ENCODE peak calls at places on chromosomes 1 and 21, in five cellular contexts. C is HepG2, R is A549, W is GM12878, B is K562. O is an unnamed sample.
A peak's percentile ranks its signal among the peaks of the same experiment; 100 is the strongest.

GRCh38 chr1:9728451-9729295 is 77.1 kb downstream of the PIK3CD start:
- DNase-seq in C (no peak), R (no peak), W (no peak), B (no peak), O (no peak)

GRCh38 chr1:39410915-39411436 is 80.5 kb upstream of the BMP8A start:
- DNase-seq in C (peak; percentile 84), R (peak; percentile 74), W (no peak), B (peak; percentile 90), O (peak; percentile 48)

GRCh38 chr1:96306809-96307208 is 414.8 kb upstream of the PTBP2 start:
- DNase-seq in C (no peak), R (no peak), W (no peak), B (no peak), O (no peak)

GRCh38 chr1:97947751-97948150 is 26.9 kb upstream of the DPYD start:
- DNase-seq in C (no peak), R (no peak), W (no peak), B (no peak), O (no peak)

GRCh38 chr1:60963167-60963909 is 119.0 kb upstream of the NFIA start:
- DNase-seq in C (no peak), R (no peak), W (no peak), B (no peak), O (no peak)

GRCh38 chr1:172308148-172308547 is 112.3 kb upstream of the C1orf105 start:
- DNase-seq in C (no peak), R (no peak), W (no peak), B (no peak), O (no peak)

GRCh38 chr21:33212159-33212851 is 17.4 kb upstream of the IFNAR2 start:
- DNase-seq in C (no peak), R (no peak), W (no peak), B (peak; percentile 83), O (no peak)

GRCh38 chr1:233662503-233663105 is 48.7 kb downstream of the KCNK1 start:
- DNase-seq in C (no peak), R (no peak), W (no peak), B (no peak), O (no peak)

GRCh38 chr1:21524686-21525339 is 15.6 kb downstream of the ALPL start:
- DNase-seq in C (no peak), R (no peak), W (no peak), B (no peak), O (no peak)

GRCh38 chr1:169884616-169885015 is 9.1 kb downstream of the SCYL3 start:
- DNase-seq in C (no peak), R (no peak), W (no peak), B (no peak), O (no peak)

GRCh38 chr1:161379071-161379470 is 11.4 kb upstream of the CFAP126 start:
- DNase-seq in C (no peak), R (no peak), W (no peak), B (no peak), O (no peak)

GRCh38 chr1:167305705-167306277 is 85.1 kb downstream of the POU2F1 start:
- DNase-seq in C (no peak), R (no peak), W (no peak), B (no peak), O (no peak)

GRCh38 chr1:36006941-36007500 is 76.1 kb downstream of the AGO3 start:
- DNase-seq in C (no peak), R (no peak), W (no peak), B (no peak), O (no peak)

GRCh38 chr1:2046225-2046917 is 3.8 kb upstream of the PRKCZ start:
- DNase-seq in C (peak; percentile 72), R (peak; percentile 64), W (no peak), B (peak; percentile 83), O (peak; percentile 91)

GRCh38 chr1:96236156-96236739 is 485.3 kb upstream of the PTBP2 start:
- DNase-seq in C (peak; percentile 10), R (peak; percentile 51), W (no peak), B (peak; percentile 9), O (peak; percentile 14)

GRCh38 chr21:16302851-16303282 is 573.1 kb downstream of the USP25 start:
- DNase-seq in C (no peak), R (peak; percentile 53), W (no peak), B (no peak), O (no peak)

GRCh38 chr1:151158311-151158710 is 1.9 kb downstream of the TNFAIP8L2 start:
- DNase-seq in C (no peak), R (no peak), W (no peak), B (no peak), O (no peak)

GRCh38 chr1:107963601-107964396 is 1.2 kb downstream of the VAV3 start:
- DNase-seq in C (no peak), R (no peak), W (peak; percentile 62), B (no peak), O (peak; percentile 37)

GRCh38 chr1:21568809-21569385 is 59.7 kb downstream of the ALPL start:
- DNase-seq in C (no peak), R (no peak), W (no peak), B (no peak), O (no peak)

GRCh38 chr21:46424621-46425020 is 34.1 kb upstream of the DIP2A start:
- DNase-seq in C (no peak), R (no peak), W (no peak), B (no peak), O (no peak)
- TF ChIP-seq ESRRA in C (no peak), R (no peak), W (no peak), B (no peak), O (no peak)

DNA sequence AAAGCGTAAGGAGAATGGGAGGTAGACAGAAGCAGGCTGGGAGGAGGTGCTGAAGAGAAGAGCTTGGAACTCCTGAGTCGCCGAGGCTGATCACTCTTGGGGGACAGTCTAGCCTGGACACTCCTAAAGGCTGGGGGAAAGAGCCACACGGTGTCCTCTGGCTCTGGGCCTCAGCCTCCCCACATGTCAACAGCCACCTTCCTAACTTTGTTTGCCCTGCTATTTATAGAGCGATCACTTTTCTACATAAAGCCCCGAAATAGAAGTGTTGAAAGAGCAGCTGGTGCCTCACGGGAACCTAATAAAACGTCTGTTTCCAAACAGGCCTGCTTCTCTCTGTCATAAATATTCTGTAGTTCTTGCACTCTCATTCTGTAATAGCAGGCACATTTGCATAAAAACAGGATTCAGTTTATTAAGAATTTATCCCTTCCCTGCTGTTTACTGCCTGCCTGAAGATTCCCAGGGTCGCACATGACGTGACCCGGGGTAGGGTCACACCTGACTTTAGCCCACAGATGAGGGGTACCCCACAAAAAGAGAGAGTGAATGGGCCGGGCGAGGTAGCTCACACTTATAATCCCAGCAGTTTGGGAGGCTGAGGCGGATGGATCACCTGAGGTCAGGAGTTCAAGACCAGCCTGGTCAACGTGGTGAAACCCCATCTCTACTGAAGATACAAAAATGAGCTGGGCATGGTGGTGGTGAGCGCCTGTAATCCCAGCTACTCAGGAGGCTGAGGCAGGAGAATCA is 212.5 kb downstream of the TOMM20 start:
- DNase-seq in C (no peak), R (no peak), W (no peak), B (no peak), O (no peak)
- TF ChIP-seq MAX in C (no peak), R (no peak), W (no peak), B (no peak), O (no peak)

DNA sequence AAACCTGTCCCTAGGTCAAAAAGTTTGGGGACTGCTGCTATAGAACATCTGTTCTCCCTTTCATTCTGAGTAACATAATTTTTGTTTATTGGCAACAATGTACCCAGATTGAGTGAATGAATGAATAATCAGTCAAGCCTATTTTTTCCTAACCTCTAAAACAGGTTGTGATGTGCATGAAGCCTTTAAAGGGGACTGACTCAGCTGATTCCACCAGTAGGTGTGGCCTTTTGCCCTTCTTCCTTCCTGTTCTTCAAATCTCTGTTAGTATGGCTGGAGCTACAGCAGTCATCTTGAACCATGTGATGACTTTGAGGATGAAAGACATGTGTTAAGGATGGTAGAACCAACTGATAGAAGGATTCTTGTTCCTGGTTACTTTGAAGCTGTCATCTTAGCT is 476.1 kb downstream of the NUF2 start:
- DNase-seq in C (no peak), R (no peak), W (no peak), B (no peak), O (no peak)
- TF ChIP-seq ESRRA in C (no peak), R (no peak), W (no peak), B (no peak), O (no peak)

GRCh38 chr1:194366705-194367104 is 1180.3 kb upstream of the B3GALT2 start:
- DNase-seq in C (no peak), R (no peak), W (no peak), B (no peak), O (no peak)

GRCh38 chr1:194369622-194370021 is 1183.2 kb upstream of the B3GALT2 start:
- DNase-seq in C (no peak), R (no peak), W (no peak), B (no peak), O (no peak)

GRCh38 chr1:194367121-194367520 is 1180.7 kb upstream of the B3GALT2 start:
- DNase-seq in C (no peak), R (no peak), W (no peak), B (no peak), O (no peak)

GRCh38 chr1:194372266-194372665 is 1185.9 kb upstream of the B3GALT2 start:
- DNase-seq in C (no peak), R (no peak), W (no peak), B (no peak), O (no peak)

GRCh38 chr1:194369060-194369459 is 1182.6 kb upstream of the B3GALT2 start:
- DNase-seq in C (no peak), R (no peak), W (no peak), B (no peak), O (no peak)
- TF ChIP-seq MAX in C (no peak), R (no peak), W (no peak), B (no peak), O (no peak)

DNA sequence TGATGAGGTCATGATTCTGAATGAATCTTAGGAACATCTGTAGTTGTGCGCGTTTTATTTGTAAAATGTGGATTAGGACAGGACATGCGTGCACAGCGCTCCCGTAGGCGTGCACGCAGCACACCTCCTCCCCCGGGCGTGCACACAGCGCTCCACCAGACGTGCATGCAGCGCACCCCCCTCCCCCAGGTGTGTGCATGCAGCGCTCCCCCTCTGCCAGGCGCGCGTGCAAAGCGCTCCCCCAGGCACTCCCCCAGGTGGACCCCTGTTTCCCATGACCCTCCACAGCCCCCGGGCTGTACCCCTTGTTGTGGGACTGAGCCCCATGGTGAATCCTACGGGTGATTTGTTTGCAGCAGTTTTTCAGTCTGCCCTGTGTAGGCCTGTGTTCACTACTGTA is 61.6 kb downstream of the S100B start:
- DNase-seq in C (no peak), R (no peak), W (no peak), B (no peak), O (no peak)
- TF ChIP-seq ESRRA in C (no peak), R (no peak), W (no peak), B (no peak), O (no peak)

DNA sequence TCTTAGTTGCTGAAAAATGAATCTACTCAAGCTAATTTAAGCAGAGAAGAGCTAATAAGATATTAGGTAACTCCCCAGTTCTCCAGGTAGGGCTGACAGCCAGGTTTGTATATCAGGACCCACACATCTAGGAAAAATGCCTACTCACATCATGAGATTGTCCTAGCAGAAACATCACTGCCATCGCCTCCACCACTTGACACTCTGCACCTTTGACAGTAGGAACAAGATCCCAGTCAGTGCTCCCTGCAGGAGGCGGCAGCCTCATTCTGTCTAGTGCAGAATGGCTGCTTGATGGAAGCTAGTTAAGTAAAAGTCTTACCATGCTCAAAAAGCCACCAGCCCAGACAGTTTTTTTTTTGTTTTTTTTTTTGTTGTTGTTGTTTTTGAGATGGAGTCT is 31.6 kb upstream of the USP1 start:
- DNase-seq in C (no peak), R (no peak), W (no peak), B (no peak), O (no peak)
- TF ChIP-seq MAX in C (no peak), R (no peak), W (no peak), B (no peak), O (no peak)

GRCh38 chr1:182764029-182764768 is 25.4 kb upstream of the NPL start:
- DNase-seq in C (no peak), R (no peak), W (no peak), B (no peak), O (no peak)
- TF ChIP-seq ESRRA in C (no peak), R (no peak), W (no peak), B (no peak), O (no peak)

O was measured in WTC11.